ENCODE peak calls at places on chromosome 5, in five cellular contexts. One of them, this sample, is unnamed.
A peak's percentile ranks its signal among the peaks of the same experiment; 100 is the strongest.

GRCh38 chr5:154179846-154180710 is 10.5 kb upstream of the GALNT10 start:
- DNase-seq in HepG2: peak; percentile 60
- DNase-seq in EL: peak; percentile 62
- DNase-seq in SHP77: peak; percentile 66
- DNase-seq in activated CD4-positive, CD25-positive, alpha-beta regulatory T cell: peak; percentile 7
- DNase-seq in this sample: peak; percentile 67

GRCh38 chr5:9209846-9210547 is 335.9 kb downstream of the SEMA5A start:
- DNase-seq in activated CD4-positive, CD25-positive, alpha-beta regulatory T cell: no peak
- DNase-seq in SHP77: no peak
- DNase-seq in HepG2: no peak
- DNase-seq in EL: peak; percentile 37
- DNase-seq in this sample: peak; percentile 40

GRCh38 chr5:168477060-168477459 is 9.2 kb upstream of the RARS1 start:
- DNase-seq in activated CD4-positive, CD25-positive, alpha-beta regulatory T cell: no peak
- DNase-seq in EL: peak; percentile 51
- DNase-seq in SHP77: no peak
- DNase-seq in HepG2: no peak
- DNase-seq in this sample: peak; percentile 78

GRCh38 chr5:177472460-177473441 is 683 bp downstream of the DBN1 start:
- DNase-seq in HepG2: peak; percentile 25
- DNase-seq in EL: peak; percentile 55
- DNase-seq in SHP77: peak; percentile 48
- DNase-seq in activated CD4-positive, CD25-positive, alpha-beta regulatory T cell: no peak
- DNase-seq in this sample: no peak

GRCh38 chr5:38783011-38783551 is 62.7 kb upstream of the OSMR start:
- DNase-seq in activated CD4-positive, CD25-positive, alpha-beta regulatory T cell: no peak
- DNase-seq in SHP77: peak; percentile 95
- DNase-seq in HepG2: peak; percentile 62
- DNase-seq in EL: peak; percentile 94
- DNase-seq in this sample: peak; percentile 95

GRCh38 chr5:124675921-124676846 is 70.3 kb downstream of the ZNF608 start:
- DNase-seq in EL: no peak
- DNase-seq in HepG2: peak; percentile 32
- DNase-seq in activated CD4-positive, CD25-positive, alpha-beta regulatory T cell: no peak
- DNase-seq in SHP77: no peak
- DNase-seq in this sample: no peak

GRCh38 chr5:65262590-65263189 is 219.0 kb downstream of the ADAMTS6 start:
- DNase-seq in SHP77: no peak
- DNase-seq in HepG2: no peak
- DNase-seq in EL: peak; percentile 85
- DNase-seq in activated CD4-positive, CD25-positive, alpha-beta regulatory T cell: no peak
- DNase-seq in this sample: peak; percentile 93

GRCh38 chr5:37837101-37838032 is 2.5 kb downstream of the GDNF start:
- DNase-seq in activated CD4-positive, CD25-positive, alpha-beta regulatory T cell: no peak
- DNase-seq in EL: peak; percentile 85
- DNase-seq in SHP77: no peak
- DNase-seq in HepG2: no peak
- DNase-seq in this sample: peak; percentile 77

GRCh38 chr5:14665110-14665822 is 748 bp downstream of the OTULIN start:
- DNase-seq in SHP77: peak; percentile 37
- DNase-seq in activated CD4-positive, CD25-positive, alpha-beta regulatory T cell: no peak
- DNase-seq in HepG2: peak; percentile 70
- DNase-seq in EL: peak; percentile 45
- DNase-seq in this sample: no peak

GRCh38 chr5:151570058-151570457 is 21.1 kb downstream of the FAT2 start:
- DNase-seq in EL: no peak
- DNase-seq in SHP77: no peak
- DNase-seq in activated CD4-positive, CD25-positive, alpha-beta regulatory T cell: no peak
- DNase-seq in HepG2: no peak
- DNase-seq in this sample: no peak

GRCh38 chr5:53820119-53820801 is 259.8 kb downstream of the NDUFS4 start:
- DNase-seq in HepG2: no peak
- DNase-seq in SHP77: no peak
- DNase-seq in activated CD4-positive, CD25-positive, alpha-beta regulatory T cell: no peak
- DNase-seq in EL: no peak
- DNase-seq in this sample: no peak

GRCh38 chr5:141508808-141509611 is 20.1 kb downstream of the PCDHGC5 start:
- DNase-seq in EL: peak; percentile 97
- DNase-seq in activated CD4-positive, CD25-positive, alpha-beta regulatory T cell: no peak
- DNase-seq in HepG2: peak; percentile 5
- DNase-seq in SHP77: peak; percentile 40
- DNase-seq in this sample: peak; percentile 97

GRCh38 chr5:180521101-180521500 is 26.9 kb downstream of the CNOT6 start:
- DNase-seq in HepG2: no peak
- DNase-seq in EL: no peak
- DNase-seq in SHP77: no peak
- DNase-seq in activated CD4-positive, CD25-positive, alpha-beta regulatory T cell: no peak
- DNase-seq in this sample: peak; percentile 12

GRCh38 chr5:157956271-157956885 is 97.4 kb upstream of the CLINT1 start:
- DNase-seq in SHP77: no peak
- DNase-seq in activated CD4-positive, CD25-positive, alpha-beta regulatory T cell: no peak
- DNase-seq in HepG2: no peak
- DNase-seq in EL: no peak
- DNase-seq in this sample: no peak

GRCh38 chr5:160850439-160850838 is 1.6 kb downstream of the ATP10B start:
- DNase-seq in activated CD4-positive, CD25-positive, alpha-beta regulatory T cell: no peak
- DNase-seq in HepG2: no peak
- DNase-seq in SHP77: no peak
- DNase-seq in EL: no peak
- DNase-seq in this sample: no peak

GRCh38 chr5:147234825-147235635 is at the start of gene STK32A:
- DNase-seq in activated CD4-positive, CD25-positive, alpha-beta regulatory T cell: no peak
- DNase-seq in SHP77: peak; percentile 87
- DNase-seq in EL: peak; percentile 3
- DNase-seq in HepG2: no peak
- DNase-seq in this sample: no peak

GRCh38 chr5:174374206-174374605 is 328.7 kb downstream of the NSG2 start:
- DNase-seq in activated CD4-positive, CD25-positive, alpha-beta regulatory T cell: no peak
- DNase-seq in HepG2: no peak
- DNase-seq in EL: no peak
- DNase-seq in SHP77: no peak
- DNase-seq in this sample: no peak

GRCh38 chr5:112974901-112975300 is 1.7 kb upstream of the DCP2 start:
- DNase-seq in activated CD4-positive, CD25-positive, alpha-beta regulatory T cell: no peak
- DNase-seq in SHP77: no peak
- DNase-seq in HepG2: no peak
- DNase-seq in EL: no peak
- DNase-seq in this sample: no peak